ENCODE peak calls at places on chromosomes 13 and 19, in five cellular contexts. G is neural crest cell, B is pancreas, E is fibroblast of lung, S is cardiac fibroblast. D is an unnamed sample.

GRCh38 chr19:38263696-38264485 is 482 bp upstream of the SPINT2 start:
- DNase-seq in G (no peak), B (peak; percentile 95), E (peak; percentile 69), S (peak; percentile 70), D (peak; percentile 46)

GRCh38 chr13:49357694-49358093 is 86.2 kb downstream of the CAB39L start:
- DNase-seq in G (no peak), B (no peak), E (peak; percentile 85), S (peak; percentile 12), D (peak; percentile 64)

GRCh38 chr19:32669205-32669785 is 5.7 kb downstream of the ANKRD27 start:
- DNase-seq in G (no peak), B (no peak), E (no peak), S (no peak), D (no peak)

GRCh38 chr13:81917829-81918228 is 1576.9 kb upstream of the SPRY2 start:
- DNase-seq in G (no peak), B (no peak), E (no peak), S (no peak), D (no peak)

GRCh38 chr19:43490759-43491158 is 13.8 kb downstream of the PHLDB3 start:
- DNase-seq in G (no peak), B (no peak), E (no peak), S (no peak), D (no peak)

GRCh38 chr13:79525458-79525857 is 44.5 kb downstream of the NDFIP2 start:
- DNase-seq in G (no peak), B (no peak), E (peak; percentile 30), S (no peak), D (no peak)

GRCh38 chr13:28411859-28412353 is 83.0 kb downstream of the FLT1 start:
- DNase-seq in G (no peak), B (no peak), E (no peak), S (peak; percentile 18), D (no peak)

GRCh38 chr19:50636317-50637085 is 3.2 kb downstream of the SYT3 start:
- DNase-seq in G (no peak), B (no peak), E (no peak), S (no peak), D (no peak)

GRCh38 chr13:37383066-37383465 is 215.5 kb downstream of the POSTN start:
- DNase-seq in G (no peak), B (no peak), E (peak; percentile 34), S (no peak), D (no peak)

GRCh38 chr19:18762125-18763023 is 28.7 kb downstream of the COMP start:
- DNase-seq in G (no peak), B (peak; percentile 97), E (peak; percentile 72), S (peak; percentile 77), D (peak; percentile 64)

GRCh38 chr13:25372275-25373081 is 704 bp downstream of the ATP8A2 start:
- DNase-seq in G (peak; percentile 18), B (no peak), E (no peak), S (no peak), D (no peak)

GRCh38 chr13:30049692-30050091 is 199.3 kb upstream of the UBL3 start:
- DNase-seq in G (no peak), B (no peak), E (peak; percentile 58), S (no peak), D (no peak)

GRCh38 chr13:51148952-51149573 is 38.0 kb upstream of the C13orf42 start:
- DNase-seq in G (peak; percentile 38), B (no peak), E (peak; percentile 58), S (peak; percentile 81), D (peak; percentile 85)

GRCh38 chr13:111112196-111112595 is 2.9 kb upstream of the ARHGEF7 start:
- DNase-seq in G (no peak), B (no peak), E (no peak), S (no peak), D (no peak)

GRCh38 chr13:113129480-113129879 is 6.9 kb downstream of the F10 start:
- DNase-seq in G (no peak), B (no peak), E (no peak), S (no peak), D (no peak)

GRCh38 chr19:48926909-48927308 is 6.6 kb upstream of the DHDH start:
- DNase-seq in G (no peak), B (peak; percentile 49), E (peak; percentile 99), S (peak; percentile 98), D (peak; percentile 99)

GRCh38 chr19:48565090-48565489 is 13.1 kb downstream of the SULT2B1 start:
- DNase-seq in G (no peak), B (no peak), E (peak; percentile 46), S (peak; percentile 35), D (no peak)

GRCh38 chr13:114112826-114113322 is 19.5 kb downstream of the RASA3 start:
- DNase-seq in G (no peak), B (no peak), E (no peak), S (no peak), D (no peak)

GRCh38 chr13:98827449-98827848 is 75.0 kb upstream of the SLC15A1 start:
- DNase-seq in G (no peak), B (no peak), E (no peak), S (no peak), D (no peak)

GRCh38 chr19:49949735-49950589 is 11.0 kb downstream of the SIGLEC11 start:
- DNase-seq in G (no peak), B (no peak), E (no peak), S (no peak), D (no peak)

GRCh38 chr19:3250675-3251074 is 26.2 kb downstream of the CELF5 start:
- DNase-seq in G (no peak), B (no peak), E (no peak), S (peak; percentile 17), D (peak; percentile 15)

GRCh38 chr13:82136880-82137279 is 1745.4 kb downstream of the SLITRK1 start:
- DNase-seq in G (no peak), B (no peak), E (no peak), S (no peak), D (no peak)

DNA sequence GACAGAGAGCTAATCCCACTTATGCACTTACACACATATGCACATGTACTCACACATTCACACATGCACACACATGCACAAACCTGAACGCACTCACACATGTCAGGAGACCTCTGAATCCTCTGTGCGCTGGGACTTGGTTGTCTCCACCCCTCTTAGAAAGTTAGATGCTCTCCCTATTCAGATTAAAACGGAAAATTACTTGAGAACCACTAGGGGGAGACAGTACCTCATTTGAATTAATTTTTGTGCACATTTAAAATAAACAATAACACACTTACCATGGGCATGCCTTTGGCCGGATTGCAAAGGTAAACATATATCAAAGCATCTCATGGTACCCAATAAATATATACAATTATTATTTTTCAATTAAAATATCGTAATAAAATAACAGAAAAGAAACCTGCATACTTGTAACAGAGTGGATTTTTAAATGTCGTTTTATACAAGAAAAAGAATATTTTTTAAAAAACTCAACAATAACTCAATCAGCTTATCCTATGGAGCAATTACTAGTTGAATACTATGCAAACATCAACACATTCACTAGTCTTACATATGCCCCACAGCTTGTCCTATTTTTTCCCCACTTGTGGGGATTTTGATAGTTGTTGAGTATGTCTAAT is 9.5 kb upstream of the LILRB4 start:
- DNase-seq in G (no peak), B (no peak), E (peak; percentile 3), S (peak; percentile 42), D (peak; percentile 24)
- TF ChIP-seq CTCF in G (peak; percentile 53), B (peak; percentile 58), E (no peak), S (peak; percentile 39), D (peak; percentile 31)

GRCh38 chr19:41095703-41096102 is 7.5 kb downstream of the CYP2A13 start:
- DNase-seq in G (no peak), B (no peak), E (no peak), S (no peak), D (no peak)

GRCh38 chr19:41088151-41088550 is at the start of gene CYP2A13:
- DNase-seq in G (no peak), B (no peak), E (no peak), S (no peak), D (no peak)

GRCh38 chr19:41085748-41086415 is 2.4 kb upstream of the CYP2A13 start:
- DNase-seq in G (no peak), B (no peak), E (no peak), S (no peak), D (no peak)

GRCh38 chr19:41089955-41090354 is 1.7 kb downstream of the CYP2A13 start:
- DNase-seq in G (no peak), B (no peak), E (no peak), S (no peak), D (no peak)
- TF ChIP-seq CTCF in G (no peak), B (no peak), E (no peak), S (no peak), D (no peak)

GRCh38 chr13:106520205-106521004 is 15.1 kb downstream of the EFNB2 start:
- DNase-seq in G (no peak), B (no peak), E (no peak), S (peak; percentile 55), D (peak; percentile 74)
- TF ChIP-seq CTCF in G (peak; percentile 57), B (no peak), E (peak; percentile 49), S (peak; percentile 41), D (peak; percentile 59)

GRCh38 chr19:801861-802496 is 4.7 kb downstream of the PTBP1 start:
- DNase-seq in G (no peak), B (no peak), E (peak; percentile 80), S (peak; percentile 85), D (peak; percentile 67)

GRCh38 chr19:801030-801860 is 4.0 kb downstream of the PTBP1 start:
- DNase-seq in G (no peak), B (peak; percentile 66), E (peak; percentile 49), S (peak; percentile 85), D (peak; percentile 55)

GRCh38 chr19:798415-799075 is 1.3 kb downstream of the PTBP1 start:
- DNase-seq in G (no peak), B (peak; percentile 59), E (no peak), S (peak; percentile 49), D (peak; percentile 41)

GRCh38 chr19:799076-799881 is 2.0 kb downstream of the PTBP1 start:
- DNase-seq in G (peak; percentile 35), B (no peak), E (peak; percentile 63), S (peak; percentile 75), D (peak; percentile 65)

DNA sequence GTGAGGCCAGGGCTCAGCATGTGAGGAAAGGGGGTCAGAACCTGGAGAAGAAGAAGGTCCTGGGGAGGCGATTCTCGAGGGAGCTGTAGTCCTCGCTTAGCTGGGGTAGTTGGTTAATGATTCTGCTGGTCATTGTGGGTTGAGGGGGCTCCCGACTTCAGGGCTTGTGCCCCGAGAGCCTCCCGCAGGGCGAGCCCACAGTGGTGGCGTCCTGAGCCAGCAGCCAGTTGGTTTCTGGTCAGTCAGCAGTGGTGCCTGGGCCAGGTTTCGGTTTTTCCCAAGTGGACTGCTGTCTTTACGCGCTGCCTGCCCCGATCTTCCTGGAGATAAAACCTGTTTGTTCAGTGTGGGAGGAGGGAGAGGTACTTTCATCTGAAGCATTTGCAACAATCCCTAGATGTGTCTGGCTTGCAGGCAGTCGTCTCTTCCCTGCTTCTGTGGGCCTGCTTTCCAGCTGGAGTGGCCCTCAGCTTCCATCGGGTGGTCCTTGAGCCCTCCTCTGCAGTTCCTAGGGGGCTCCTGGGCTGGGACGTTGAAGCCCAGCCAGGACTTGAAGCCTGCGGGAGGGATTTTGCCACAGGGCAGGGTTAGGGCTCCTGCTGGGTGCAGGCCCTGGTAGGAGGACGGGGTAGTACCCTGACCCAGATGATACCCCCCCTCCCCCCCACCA is 3.2 kb downstream of the PTBP1 start:
- DNase-seq in G (no peak), B (peak; percentile 67), E (peak; percentile 56), S (peak; percentile 65), D (peak; percentile 61)
- TF ChIP-seq CTCF in G (no peak), B (no peak), E (no peak), S (no peak), D (no peak)

D was measured in fibroblast of the aortic adventitia.